ENCODE peak calls at places on chromosome 10, in eight cellular contexts. Z, Q, U, P, W, D, B and N are unnamed samples.

GRCh38 chr10:101840102-101840684 is 3.4 kb downstream of the KCNIP2 start:
- DNase-seq in Z (no peak), Q (peak), U (no peak), P (no peak), W (peak), D (peak), B (peak), N (no peak)

GRCh38 chr10:102195301-102195870 is 30.7 kb upstream of the ELOVL3 start:
- DNase-seq in Z (no peak), Q (no peak), U (no peak), P (no peak), W (no peak), D (no peak), B (no peak), N (no peak)

GRCh38 chr10:78316451-78316931 is 282.8 kb downstream of the RPS24 start:
- DNase-seq in Z (peak), Q (no peak), U (peak), P (no peak), W (no peak), D (no peak), B (no peak), N (no peak)

GRCh38 chr10:61283066-61283465 is 170.1 kb downstream of the TMEM26 start:
- DNase-seq in Z (no peak), Q (no peak), U (no peak), P (no peak), W (no peak), D (no peak), B (peak), N (no peak)

GRCh38 chr10:107653832-107654287 is 489.4 kb upstream of the SORCS1 start:
- DNase-seq in Z (no peak), Q (no peak), U (peak), P (no peak), W (no peak), D (no peak), B (peak), N (no peak)

GRCh38 chr10:84008878-84009277 is 130.4 kb upstream of the GHITM start:
- DNase-seq in Z (peak), Q (no peak), U (no peak), P (peak), W (peak), D (peak), B (peak), N (peak)

GRCh38 chr10:79149662-79150443 is 81.1 kb downstream of the ZMIZ1 start:
- DNase-seq in Z (no peak), Q (peak), U (no peak), P (no peak), W (peak), D (peak), B (peak), N (peak)

GRCh38 chr10:21954690-21955089 is 48.8 kb downstream of the DNAJC1 start:
- DNase-seq in Z (no peak), Q (no peak), U (no peak), P (no peak), W (no peak), D (no peak), B (no peak), N (no peak)